ENCODE peak calls at places on chromosomes 1 and 21, in eight cellular contexts. T is prostate gland, A is sigmoid colon, U is transverse colon, D is K562, R is breast epithelium, Q is vagina, X is endothelial cell of umbilical vein. G is an unnamed sample.

GRCh38 chr1:197737916-197738315 is 37.4 kb downstream of the DENND1B start:
- DNase-seq in T (no peak), R (no peak), Q (no peak), X (no peak), A (no peak), D (no peak), U (no peak), G (no peak)

GRCh38 chr1:111481387-111482221 is 7.8 kb downstream of the C1orf162 start:
- DNase-seq in U (peak), T (peak), Q (no peak), R (peak), X (peak), A (peak), D (peak), G (peak)

GRCh38 chr1:34740161-34740875 is 14.5 kb upstream of the GJB5 start:
- DNase-seq in X (no peak), A (no peak), D (no peak), Q (no peak), T (no peak), R (no peak), U (peak), G (no peak)

GRCh38 chr1:71294178-71294577 is 213.3 kb upstream of the ZRANB2 start:
- DNase-seq in X (no peak), A (no peak), T (no peak), D (no peak), Q (no peak), U (no peak), R (no peak), G (no peak)

GRCh38 chr1:110634455-110635281 is 28.5 kb upstream of the KCNA2 start:
- DNase-seq in X (no peak), R (peak), T (peak), Q (peak), D (no peak), U (peak), A (peak), G (no peak)

GRCh38 chr1:110328274-110328673 is 10.9 kb upstream of the RBM15 start:
- DNase-seq in T (no peak), U (no peak), Q (no peak), R (no peak), X (no peak), A (no peak), D (no peak), G (no peak)

GRCh38 chr1:68346192-68346808 is 103.5 kb downstream of the RPE65 start:
- DNase-seq in Q (no peak), A (no peak), D (no peak), X (peak), T (no peak), R (no peak), U (no peak), G (no peak)

GRCh38 chr21:25565272-25566199 is 41.7 kb downstream of the MRPL39 start:
- DNase-seq in U (no peak), Q (no peak), R (no peak), A (no peak), T (no peak), D (no peak), X (no peak), G (no peak)

GRCh38 chr1:155173478-155174333 is at the start of gene TRIM46:
- DNase-seq in R (peak), U (peak), X (peak), T (no peak), D (peak), A (peak), Q (peak), G (peak)

GRCh38 chr1:109151146-109151545 is 37.2 kb downstream of the ELAPOR1 start:
- DNase-seq in A (no peak), U (peak), Q (no peak), R (peak), D (peak), X (peak), T (peak), G (no peak)

GRCh38 chr1:202810193-202810614 is 550 bp upstream of the PCAT6 start:
- DNase-seq in T (peak), R (no peak), Q (no peak), A (no peak), U (no peak), X (no peak), D (no peak), G (no peak)

GRCh38 chr1:53122847-53123461 is 19.5 kb downstream of the SLC1A7 start:
- DNase-seq in X (no peak), D (no peak), R (no peak), T (no peak), A (no peak), U (no peak), Q (no peak), G (no peak)

GRCh38 chr1:246771366-246771765 is 47.2 kb downstream of the SCCPDH start:
- DNase-seq in D (no peak), X (no peak), R (no peak), U (no peak), A (no peak), Q (no peak), T (no peak), G (no peak)

DNA sequence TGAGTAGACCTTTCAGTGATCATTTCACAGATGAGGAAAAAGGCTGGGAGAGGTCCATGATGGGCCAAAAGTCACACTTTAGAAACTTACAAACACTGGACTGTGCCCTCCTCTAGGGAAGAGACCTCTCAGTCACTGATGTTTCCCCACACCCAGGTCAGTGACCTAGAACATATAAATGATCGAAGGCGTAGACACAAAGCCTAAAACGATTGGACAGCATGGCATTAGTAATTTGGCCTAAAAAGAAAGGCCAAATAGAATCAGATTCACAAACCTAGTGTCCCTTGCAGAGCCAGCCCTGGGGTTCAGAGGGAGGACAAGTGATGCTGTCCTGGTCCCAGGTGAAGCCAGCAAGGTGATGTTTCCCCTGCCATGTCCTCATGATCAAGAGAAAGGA is 27.7 kb downstream of the TRABD2B start:
- DNase-seq in A (no peak), U (no peak), T (no peak), X (no peak), R (no peak), Q (no peak), D (no peak), G (no peak)
- TF ChIP-seq POLR2AphosphoS5 in A (no peak), U (no peak), T (no peak), X (no peak), R (no peak), Q (no peak), D (no peak), G (no peak)

DNA sequence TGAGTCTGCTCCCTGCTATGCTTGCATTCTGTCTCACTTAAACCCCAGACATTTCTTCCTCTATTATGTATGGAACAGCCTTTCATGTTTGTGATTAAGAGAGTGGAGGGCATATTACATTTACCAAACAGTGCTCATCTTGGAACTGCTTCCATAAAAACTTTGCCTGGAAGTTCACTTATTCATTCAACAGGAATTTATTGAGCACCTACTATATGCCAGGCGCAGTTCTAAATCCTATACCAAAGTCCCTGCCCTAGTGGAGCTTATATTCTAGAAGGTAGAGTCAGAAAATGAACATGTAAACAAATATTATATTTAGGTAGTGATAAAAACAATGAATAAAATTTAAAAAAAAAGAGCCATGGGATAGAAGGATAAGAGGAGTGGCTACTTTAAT is 49.8 kb downstream of the KANK4 start:
- DNase-seq in T (no peak), U (no peak), A (no peak), R (no peak), D (no peak), Q (no peak), X (no peak), G (no peak)
- TF ChIP-seq POLR2A in T (no peak), U (no peak), A (no peak), R (no peak), D (no peak), Q (no peak), X (no peak), G (no peak)

GRCh38 chr1:241847796-241848668 is at the start of gene EXO1:
- DNase-seq in T (peak), U (peak), R (peak), D (peak), X (peak), Q (peak), A (peak), G (peak)
- TF ChIP-seq CTCF in T (no peak), U (peak), R (no peak), D (peak), X (peak), Q (peak), A (no peak), G (peak)

DNA sequence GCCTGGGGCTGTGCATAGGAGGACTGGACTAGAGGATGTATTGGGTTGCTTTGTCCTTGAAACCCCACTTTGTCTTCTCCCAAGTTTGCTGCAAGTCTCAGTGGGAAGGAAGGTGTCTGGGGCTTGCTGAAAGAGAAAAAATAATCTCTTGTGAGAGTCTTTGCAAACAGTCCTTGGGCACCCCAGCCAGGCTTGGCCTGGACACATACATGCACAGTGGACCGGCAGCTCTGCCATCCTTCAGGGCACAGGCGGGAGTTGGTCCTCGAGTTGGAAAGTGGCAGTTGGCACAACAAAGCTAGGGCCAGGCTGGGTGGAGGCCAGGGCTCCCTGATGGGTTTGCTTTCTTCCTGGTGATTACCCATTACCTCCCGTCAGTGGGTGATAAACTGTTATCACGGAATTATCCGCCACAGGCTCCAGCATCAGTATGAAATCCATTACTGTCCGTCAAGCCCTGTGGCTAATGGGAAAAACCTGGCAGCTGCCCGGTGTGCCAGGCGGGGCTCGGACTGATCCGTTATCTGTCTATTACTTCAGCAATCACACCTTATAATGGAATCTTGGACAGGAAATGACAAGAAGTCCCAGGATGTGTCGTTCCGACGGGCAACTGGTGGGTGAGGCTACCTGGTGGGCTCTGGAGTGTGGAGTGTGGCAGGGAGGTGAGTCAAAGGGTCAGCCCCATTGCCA is 265.7 kb downstream of the GRIK3 start:
- DNase-seq in T (no peak), R (no peak), D (no peak), X (no peak), A (peak), Q (no peak), U (no peak), G (no peak)
- TF ChIP-seq POLR2AphosphoS5 in T (no peak), R (no peak), D (no peak), X (no peak), A (no peak), Q (no peak), U (no peak), G (no peak)

GRCh38 chr1:206951318-206952105 is 5.2 kb upstream of the PIGR start:
- DNase-seq in U (peak), R (no peak), A (no peak), X (no peak), D (no peak), Q (no peak), T (no peak), G (no peak)
- TF ChIP-seq POLR2A in U (no peak), R (no peak), A (no peak), X (no peak), D (no peak), Q (no peak), T (no peak), G (no peak)

GRCh38 chr1:17082761-17083160 is 28.9 kb upstream of the SDHB start:
- DNase-seq in T (no peak), X (no peak), R (no peak), A (no peak), Q (no peak), U (no peak), D (no peak), G (no peak)

GRCh38 chr1:17080085-17080759 is 26.4 kb upstream of the SDHB start:
- DNase-seq in Q (no peak), D (no peak), A (no peak), R (no peak), T (no peak), X (no peak), U (no peak), G (no peak)

GRCh38 chr1:17081439-17081838 is 27.6 kb upstream of the SDHB start:
- DNase-seq in U (no peak), D (no peak), X (no peak), A (no peak), T (no peak), Q (no peak), R (peak), G (no peak)

GRCh38 chr1:17079140-17079868 is 25.5 kb upstream of the SDHB start:
- DNase-seq in R (no peak), T (no peak), D (no peak), X (no peak), U (no peak), Q (no peak), A (no peak), G (no peak)

DNA sequence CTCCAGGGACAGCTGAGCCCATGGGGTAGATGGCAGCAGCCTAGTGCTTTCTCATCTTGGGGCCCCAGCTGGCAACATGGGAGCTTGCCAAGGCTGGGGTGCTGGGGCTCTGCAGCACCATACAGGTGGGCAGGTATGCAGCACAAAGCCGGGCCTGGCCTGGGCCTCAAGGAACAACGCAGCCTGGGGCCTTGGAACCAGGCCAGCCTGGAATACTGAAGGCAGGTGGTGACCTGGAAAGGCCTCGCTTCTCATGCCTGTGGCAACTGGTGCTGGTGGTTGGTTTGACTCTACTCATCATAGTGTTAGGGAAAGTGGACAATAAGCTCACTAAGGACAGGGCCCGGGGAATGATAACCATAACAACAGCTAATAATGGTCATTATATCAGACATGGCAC is 27.0 kb upstream of the SDHB start:
- DNase-seq in U (no peak), D (no peak), R (no peak), X (no peak), A (no peak), Q (no peak), T (no peak), G (no peak)
- TF ChIP-seq CTCF in U (no peak), D (no peak), R (no peak), X (no peak), A (no peak), Q (no peak), T (no peak), G (no peak)

GRCh38 chr1:167166703-167167100 is 54.0 kb upstream of the POU2F1 start:
- DNase-seq in T (no peak), R (no peak), Q (no peak), U (peak), A (no peak), D (no peak), X (no peak), G (no peak)
- TF ChIP-seq POLR2AphosphoS5 in T (no peak), R (no peak), Q (no peak), U (no peak), A (no peak), D (no peak), X (no peak), G (no peak)

GRCh38 chr21:37366488-37367300 is at the start of gene DYRK1A:
- DNase-seq in D (peak), T (peak), U (peak), R (peak), Q (peak), A (peak), X (peak), G (peak)
- TF ChIP-seq POLR2A in D (peak), T (peak), U (peak), R (peak), Q (no peak), A (peak), X (no peak), G (no peak)

GRCh38 chr1:24857528-24858133 is 72.4 kb downstream of the RUNX3 start:
- DNase-seq in Q (peak), R (no peak), A (no peak), U (no peak), T (no peak), D (no peak), X (no peak), G (no peak)
- TF ChIP-seq CTCF in Q (no peak), R (no peak), A (no peak), U (no peak), T (no peak), D (no peak), X (no peak), G (no peak)

G was measured in suprapubic skin.